ENCODE peak calls at places on chromosomes 2 and 18, in nine cellular contexts. P, V, A, Z, C, U, X, N and S are unnamed samples.

GRCh38 chr2:23505218-23505983 is 120.4 kb downstream of the KLHL29 start:
- DNase-seq in P (no peak), V (no peak), A (no peak), Z (no peak), C (no peak), U (no peak), X (no peak), N (no peak), S (no peak)

GRCh38 chr2:4020153-4020552 is 316.8 kb downstream of the DCDC2C start:
- DNase-seq in P (no peak), V (no peak), A (no peak), Z (no peak), C (no peak), U (no peak), X (no peak), N (no peak), S (no peak)

GRCh38 chr18:10041180-10041579 is 127.4 kb downstream of the VAPA start:
- DNase-seq in P (no peak), V (peak; percentile 64), A (peak; percentile 23), Z (peak; percentile 76), C (no peak), U (no peak), X (no peak), N (no peak), S (no peak)

GRCh38 chr18:75635096-75635495 is 207.6 kb upstream of the SMIM21 start:
- DNase-seq in P (no peak), V (no peak), A (no peak), Z (no peak), C (peak; percentile 84), U (no peak), X (no peak), N (no peak), S (no peak)

GRCh38 chr2:150204449-150204848 is 283.0 kb downstream of the RND3 start:
- DNase-seq in P (peak; percentile 54), V (peak; percentile 89), A (no peak), Z (no peak), C (peak; percentile 73), U (no peak), X (no peak), N (no peak), S (no peak)

GRCh38 chr2:62576276-62576939 is 70.4 kb upstream of the TMEM17 start:
- DNase-seq in P (no peak), V (peak; percentile 16), A (no peak), Z (no peak), C (no peak), U (no peak), X (no peak), N (no peak), S (no peak)

GRCh38 chr2:211709394-211709793 is 829.2 kb downstream of the ERBB4 start:
- DNase-seq in P (no peak), V (no peak), A (no peak), Z (no peak), C (no peak), U (no peak), X (no peak), N (no peak), S (no peak)

GRCh38 chr2:222813177-222813843 is 47.5 kb upstream of the ACSL3 start:
- DNase-seq in P (no peak), V (peak; percentile 32), A (no peak), Z (no peak), C (peak; percentile 71), U (no peak), X (no peak), N (no peak), S (no peak)

GRCh38 chr2:118088051-118089014 is at the start of gene INSIG2:
- DNase-seq in P (peak; percentile 78), V (peak; percentile 97), A (peak; percentile 94), Z (peak; percentile 93), C (peak; percentile 97), U (peak; percentile 97), X (peak; percentile 93), N (peak; percentile 86), S (peak; percentile 97)

GRCh38 chr2:118086024-118086633 is 2.1 kb upstream of the INSIG2 start:
- DNase-seq in P (no peak), V (no peak), A (no peak), Z (no peak), C (no peak), U (no peak), X (no peak), N (no peak), S (no peak)

GRCh38 chr2:118090387-118091139 is 2.3 kb downstream of the INSIG2 start:
- DNase-seq in P (no peak), V (no peak), A (no peak), Z (no peak), C (no peak), U (no peak), X (no peak), N (no peak), S (no peak)

GRCh38 chr2:118091140-118091478 is 2.8 kb downstream of the INSIG2 start:
- DNase-seq in P (no peak), V (no peak), A (no peak), Z (no peak), C (no peak), U (no peak), X (no peak), N (no peak), S (no peak)

DNA sequence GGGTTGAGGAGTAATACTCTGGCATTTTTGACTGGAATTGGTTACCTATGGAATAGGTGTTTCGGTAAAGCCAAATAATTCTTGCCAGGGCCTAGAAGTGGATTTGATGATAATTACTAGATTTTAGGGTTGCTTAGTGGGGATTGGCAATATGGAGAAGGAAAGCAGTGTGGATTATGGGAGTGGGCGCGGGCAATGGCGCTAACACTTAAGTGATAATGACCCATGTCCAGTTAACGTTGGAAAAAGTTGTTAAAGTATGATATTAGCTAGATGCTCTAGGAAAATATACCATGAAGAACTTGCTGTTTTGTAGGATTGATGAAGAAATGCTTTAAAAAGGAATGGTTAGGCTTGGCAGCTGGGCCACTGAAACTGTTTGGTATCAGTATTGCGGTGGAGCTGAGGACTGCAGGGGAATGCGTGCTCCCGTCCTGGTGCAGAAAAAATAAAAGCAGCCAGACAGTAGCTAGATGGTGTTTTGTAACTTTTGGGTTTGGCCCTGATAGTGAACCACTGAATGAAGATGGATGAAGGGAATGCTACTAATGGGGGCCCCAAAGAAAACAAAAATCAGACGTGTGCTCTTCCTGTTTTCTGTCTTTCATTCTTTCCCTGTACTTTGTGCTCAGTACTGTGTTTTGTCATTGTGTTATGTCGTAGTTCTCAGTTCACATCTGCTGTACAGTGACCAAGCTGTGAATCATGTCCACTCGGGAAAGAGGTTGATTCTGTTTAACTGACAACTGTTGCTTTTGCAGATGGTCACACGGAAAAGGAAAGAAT is 937 bp downstream of the INSIG2 start:
- DNase-seq in P (no peak), V (peak; percentile 73), A (no peak), Z (no peak), C (peak; percentile 52), U (peak; percentile 27), X (no peak), N (no peak), S (no peak)
- TF ChIP-seq CTCF in P (peak; percentile 22), V (no peak), A (no peak), Z (peak; percentile 36), C (no peak), U (no peak), X (peak; percentile 19), N (peak; percentile 7), S (peak; percentile 23)

GRCh38 chr2:218216674-218217365 is at the start of gene ARPC2:
- DNase-seq in P (peak; percentile 66), V (peak; percentile 99), A (peak; percentile 50), Z (peak; percentile 96), C (peak; percentile 90), U (peak; percentile 95), X (peak; percentile 59), N (peak; percentile 85), S (peak; percentile 92)
- TF ChIP-seq CTCF in P (no peak), V (no peak), A (no peak), Z (peak; percentile 49), C (no peak), U (no peak), X (no peak), N (peak; percentile 14), S (no peak)

GRCh38 chr18:26017929-26018328 is 72.5 kb downstream of the SS18 start:
- DNase-seq in P (no peak), V (no peak), A (no peak), Z (no peak), C (no peak), U (no peak), X (no peak), N (no peak), S (no peak)
- TF ChIP-seq CTCF in P (no peak), V (no peak), A (peak; percentile 32), Z (no peak), C (no peak), U (no peak), X (no peak), N (peak; percentile 57), S (no peak)

DNA sequence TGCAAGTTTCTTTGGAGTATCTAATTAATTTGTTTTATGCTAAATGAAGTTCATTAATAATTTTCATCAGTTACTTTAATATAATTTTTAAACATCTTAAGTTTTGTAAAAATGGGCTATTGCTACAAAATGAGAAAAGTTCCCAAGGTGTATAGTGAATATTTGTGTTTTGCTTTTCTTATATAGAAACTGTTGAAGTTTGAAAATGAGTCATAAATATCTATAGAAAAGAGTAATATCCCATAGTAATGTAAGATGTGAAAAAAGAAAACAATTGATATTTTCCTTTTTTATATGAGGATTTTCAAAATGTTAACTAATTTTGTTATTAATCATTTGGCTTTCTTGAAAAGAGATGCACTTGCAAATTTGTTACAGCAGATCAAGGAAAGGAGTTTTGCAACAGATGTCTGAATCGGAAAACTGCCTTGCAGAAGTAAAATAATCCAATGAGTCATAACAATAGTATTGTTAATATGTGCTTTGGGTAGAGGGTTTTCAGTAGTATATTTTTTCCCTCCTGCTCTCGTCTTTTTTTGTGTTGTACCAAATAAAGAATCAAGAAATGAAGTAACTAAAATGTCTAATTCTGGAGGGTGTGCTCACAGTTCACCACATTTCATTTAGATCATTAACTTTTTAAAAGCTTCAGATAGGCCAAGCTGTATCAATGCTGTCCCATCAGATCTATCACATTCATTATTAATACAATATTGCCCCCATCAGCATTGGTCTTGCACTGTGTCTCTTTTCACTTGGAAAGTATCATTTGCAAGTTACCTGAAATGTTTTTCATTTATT is 15.5 kb downstream of the DUSP19 start:
- DNase-seq in P (peak; percentile 9), V (peak; percentile 68), A (no peak), Z (no peak), C (peak; percentile 47), U (no peak), X (no peak), N (no peak), S (no peak)
- TF ChIP-seq CTCF in P (no peak), V (no peak), A (peak; percentile 34), Z (peak; percentile 27), C (peak; percentile 27), U (no peak), X (no peak), N (no peak), S (no peak)

GRCh38 chr2:230814616-230815015 is 50.1 kb upstream of the ITM2C start:
- DNase-seq in P (no peak), V (peak; percentile 56), A (peak; percentile 10), Z (no peak), C (peak; percentile 30), U (no peak), X (no peak), N (no peak), S (no peak)
- TF ChIP-seq CTCF in P (peak; percentile 60), V (peak; percentile 51), A (peak; percentile 49), Z (peak; percentile 29), C (peak; percentile 28), U (no peak), X (peak; percentile 71), N (no peak), S (peak; percentile 36)